ENCODE peak calls at places on chromosomes 1 and 21, in nine cellular contexts. Z is H4; L is lower leg skin; Q is IMR-90; I is stimulated activated CD4-positive, alpha-beta T cell treated with anti-CD3 and anti-CD28 coated beads, Interleukin-12 subunit alpha, Interleukin-12 subunit beta, amount 100 ng/mL, for 4 hours; P is SK-N-SH; X is HTR-8/SVneo; S is fibroblast of lung; C is left cardiac atrium. M is an unnamed sample.

GRCh38 chr1:183235503-183235902 is 49.4 kb downstream of the LAMC2 start:
- DNase-seq in Z (peak), L (peak), Q (no peak), I (no peak), P (no peak), X (no peak), S (no peak), C (no peak), M (no peak)

GRCh38 chr1:246004281-246004680 is 502.8 kb downstream of the SMYD3 start:
- DNase-seq in Z (no peak), L (no peak), Q (no peak), I (no peak), P (no peak), X (no peak), S (peak), C (no peak), M (no peak)

GRCh38 chr1:41109316-41110263 is 88.1 kb upstream of the SLFNL1 start:
- DNase-seq in Z (peak), L (no peak), Q (peak), I (no peak), P (no peak), X (peak), S (peak), C (peak), M (no peak)

GRCh38 chr1:24805534-24806301 is 60.5 kb downstream of the CLIC4 start:
- DNase-seq in Z (no peak), L (no peak), Q (peak), I (no peak), P (no peak), X (peak), S (peak), C (peak), M (no peak)

GRCh38 chr1:161192476-161193465 is 6.1 kb downstream of the ADAMTS4 start:
- DNase-seq in Z (peak), L (no peak), Q (peak), I (peak), P (peak), X (peak), S (peak), C (peak), M (peak)

GRCh38 chr1:220271706-220272046 is 577 bp downstream of the RAB3GAP2 start:
- DNase-seq in Z (no peak), L (no peak), Q (peak), I (peak), P (peak), X (peak), S (peak), C (peak), M (no peak)

GRCh38 chr1:93437976-93438605 is 9.8 kb upstream of the FNBP1L start:
- DNase-seq in Z (peak), L (no peak), Q (peak), I (no peak), P (peak), X (peak), S (peak), C (no peak), M (no peak)

GRCh38 chr1:213303286-213303685 is 252.2 kb downstream of the RPS6KC1 start:
- DNase-seq in Z (no peak), L (no peak), Q (peak), I (no peak), P (no peak), X (peak), S (peak), C (no peak), M (no peak)

GRCh38 chr1:235067396-235068154 is 61.1 kb downstream of the TOMM20 start:
- DNase-seq in Z (peak), L (peak), Q (peak), I (no peak), P (no peak), X (peak), S (peak), C (peak), M (no peak)

GRCh38 chr21:44589586-44590305 is 2.6 kb downstream of the KRTAP10-6 start:
- DNase-seq in Z (no peak), L (peak), Q (no peak), I (no peak), P (no peak), X (no peak), S (no peak), C (no peak), M (no peak)

M was measured in GM12892.